ENCODE peak calls at places on chromosomes 2 and 18, in nine cellular contexts. One of them, this sample, is unnamed.

GRCh38 chr2:25063876-25064660 is 22.2 kb downstream of the EFR3B start:
- DNase-seq in NCI-H345: no peak
- DNase-seq in kidney tubule cell: no peak
- DNase-seq in MG63: peak; percentile 43
- DNase-seq in naive thymus-derived CD8-positive, alpha-beta T cell: no peak
- DNase-seq in NCI-H82: no peak
- DNase-seq in nephron progenitor cell: no peak
- DNase-seq in mucosa of descending colon: no peak
- DNase-seq in germinal center: peak; percentile 78
- DNase-seq in this sample: no peak

GRCh38 chr2:56014075-56014730 is 90.6 kb upstream of the EFEMP1 start:
- DNase-seq in NCI-H345: peak; percentile 81
- DNase-seq in kidney tubule cell: no peak
- DNase-seq in MG63: no peak
- DNase-seq in naive thymus-derived CD8-positive, alpha-beta T cell: no peak
- DNase-seq in NCI-H82: peak; percentile 92
- DNase-seq in nephron progenitor cell: no peak
- DNase-seq in mucosa of descending colon: no peak
- DNase-seq in germinal center: no peak
- DNase-seq in this sample: no peak

GRCh38 chr2:214233164-214233563 is 177.7 kb upstream of the VWC2L start:
- DNase-seq in NCI-H345: no peak
- DNase-seq in kidney tubule cell: no peak
- DNase-seq in MG63: no peak
- DNase-seq in naive thymus-derived CD8-positive, alpha-beta T cell: no peak
- DNase-seq in NCI-H82: no peak
- DNase-seq in nephron progenitor cell: no peak
- DNase-seq in mucosa of descending colon: no peak
- DNase-seq in germinal center: no peak
- DNase-seq in this sample: no peak

GRCh38 chr2:163878718-163879117 is 142.9 kb upstream of the FIGN start:
- DNase-seq in NCI-H345: no peak
- DNase-seq in kidney tubule cell: peak; percentile 26
- DNase-seq in MG63: peak; percentile 5
- DNase-seq in naive thymus-derived CD8-positive, alpha-beta T cell: no peak
- DNase-seq in NCI-H82: peak; percentile 71
- DNase-seq in nephron progenitor cell: peak; percentile 29
- DNase-seq in mucosa of descending colon: no peak
- DNase-seq in germinal center: no peak
- DNase-seq in this sample: peak; percentile 51

GRCh38 chr2:168583710-168584521 is 127.8 kb downstream of the CERS6 start:
- DNase-seq in NCI-H345: peak; percentile 14
- DNase-seq in kidney tubule cell: peak; percentile 67
- DNase-seq in MG63: peak; percentile 81
- DNase-seq in naive thymus-derived CD8-positive, alpha-beta T cell: no peak
- DNase-seq in NCI-H82: peak; percentile 36
- DNase-seq in nephron progenitor cell: no peak
- DNase-seq in mucosa of descending colon: no peak
- DNase-seq in germinal center: no peak
- DNase-seq in this sample: peak; percentile 61

GRCh38 chr2:74440005-74440377 is 1.7 kb downstream of the RTKN start:
- DNase-seq in NCI-H345: no peak
- DNase-seq in kidney tubule cell: no peak
- DNase-seq in MG63: no peak
- DNase-seq in naive thymus-derived CD8-positive, alpha-beta T cell: no peak
- DNase-seq in NCI-H82: no peak
- DNase-seq in nephron progenitor cell: peak; percentile 64
- DNase-seq in mucosa of descending colon: peak; percentile 70
- DNase-seq in germinal center: no peak
- DNase-seq in this sample: peak; percentile 50

GRCh38 chr2:30412392-30413321 is 34.4 kb upstream of the LCLAT1 start:
- DNase-seq in NCI-H345: no peak
- DNase-seq in kidney tubule cell: no peak
- DNase-seq in MG63: no peak
- DNase-seq in naive thymus-derived CD8-positive, alpha-beta T cell: no peak
- DNase-seq in NCI-H82: peak; percentile 18
- DNase-seq in nephron progenitor cell: no peak
- DNase-seq in mucosa of descending colon: no peak
- DNase-seq in germinal center: no peak
- DNase-seq in this sample: peak; percentile 78

GRCh38 chr2:105771841-105772240 is 27.1 kb downstream of the NCK2 start:
- DNase-seq in NCI-H345: no peak
- DNase-seq in kidney tubule cell: no peak
- DNase-seq in MG63: no peak
- DNase-seq in naive thymus-derived CD8-positive, alpha-beta T cell: no peak
- DNase-seq in NCI-H82: no peak
- DNase-seq in nephron progenitor cell: no peak
- DNase-seq in mucosa of descending colon: no peak
- DNase-seq in germinal center: no peak
- DNase-seq in this sample: no peak

GRCh38 chr2:68027959-68028358 is 34.8 kb downstream of the C1D start:
- DNase-seq in NCI-H345: no peak
- DNase-seq in kidney tubule cell: no peak
- DNase-seq in MG63: no peak
- DNase-seq in naive thymus-derived CD8-positive, alpha-beta T cell: no peak
- DNase-seq in NCI-H82: no peak
- DNase-seq in nephron progenitor cell: no peak
- DNase-seq in mucosa of descending colon: no peak
- DNase-seq in germinal center: no peak
- DNase-seq in this sample: no peak

GRCh38 chr2:43027496-43027895 is 198.9 kb downstream of the ZFP36L2 start:
- DNase-seq in NCI-H345: no peak
- DNase-seq in kidney tubule cell: no peak
- DNase-seq in MG63: no peak
- DNase-seq in naive thymus-derived CD8-positive, alpha-beta T cell: no peak
- DNase-seq in NCI-H82: no peak
- DNase-seq in nephron progenitor cell: no peak
- DNase-seq in mucosa of descending colon: no peak
- DNase-seq in germinal center: no peak
- DNase-seq in this sample: no peak

GRCh38 chr2:217160978-217161973 is 301.4 kb upstream of the TNP1 start:
- DNase-seq in NCI-H345: no peak
- DNase-seq in kidney tubule cell: no peak
- DNase-seq in MG63: no peak
- DNase-seq in naive thymus-derived CD8-positive, alpha-beta T cell: no peak
- DNase-seq in NCI-H82: no peak
- DNase-seq in nephron progenitor cell: no peak
- DNase-seq in mucosa of descending colon: no peak
- DNase-seq in germinal center: no peak
- DNase-seq in this sample: no peak

GRCh38 chr2:11633923-11634478 is 36.0 kb downstream of the NTSR2 start:
- DNase-seq in NCI-H345: no peak
- DNase-seq in kidney tubule cell: no peak
- DNase-seq in MG63: no peak
- DNase-seq in naive thymus-derived CD8-positive, alpha-beta T cell: no peak
- DNase-seq in NCI-H82: no peak
- DNase-seq in nephron progenitor cell: no peak
- DNase-seq in mucosa of descending colon: no peak
- DNase-seq in germinal center: no peak
- DNase-seq in this sample: no peak

GRCh38 chr2:231429152-231429551 is 33.6 kb downstream of the B3GNT7 start:
- DNase-seq in NCI-H345: no peak
- DNase-seq in kidney tubule cell: no peak
- DNase-seq in MG63: no peak
- DNase-seq in naive thymus-derived CD8-positive, alpha-beta T cell: no peak
- DNase-seq in NCI-H82: no peak
- DNase-seq in nephron progenitor cell: no peak
- DNase-seq in mucosa of descending colon: no peak
- DNase-seq in germinal center: no peak
- DNase-seq in this sample: no peak

GRCh38 chr18:31578126-31578525 is 13.6 kb upstream of the TTR start:
- DNase-seq in NCI-H345: no peak
- DNase-seq in kidney tubule cell: no peak
- DNase-seq in MG63: no peak
- DNase-seq in naive thymus-derived CD8-positive, alpha-beta T cell: no peak
- DNase-seq in NCI-H82: no peak
- DNase-seq in nephron progenitor cell: no peak
- DNase-seq in mucosa of descending colon: no peak
- DNase-seq in germinal center: no peak
- DNase-seq in this sample: no peak

GRCh38 chr2:239934571-239935171 is 90.5 kb downstream of the NDUFA10 start:
- DNase-seq in NCI-H345: no peak
- DNase-seq in kidney tubule cell: peak; percentile 32
- DNase-seq in MG63: peak; percentile 27
- DNase-seq in naive thymus-derived CD8-positive, alpha-beta T cell: peak; percentile 28
- DNase-seq in NCI-H82: peak; percentile 81
- DNase-seq in nephron progenitor cell: peak; percentile 76
- DNase-seq in mucosa of descending colon: peak; percentile 49
- DNase-seq in germinal center: peak; percentile 54
- DNase-seq in this sample: no peak

This sample was measured in cardiac muscle cell.